ENCODE peak calls at places on chromosomes 2 and 18, in seven cellular contexts. P is OCI-LY7, N is HL-60, M is GM13976, L is colonic mucosa, R is nephron progenitor cell, H is fibroblast of lung. S is an unnamed sample.
A peak's percentile ranks its signal among the peaks of the same experiment; 100 is the strongest.

GRCh38 chr2:37110306-37111212 is 26.2 kb downstream of the GPATCH11 start:
- DNase-seq in N (no peak), P (no peak), R (no peak), H (no peak), L (no peak), M (no peak), S (no peak)

GRCh38 chr2:95309599-95309998 is 12.5 kb downstream of the KCNIP3 start:
- DNase-seq in M (no peak), H (no peak), L (no peak), R (no peak), N (no peak), P (no peak), S (no peak)

GRCh38 chr18:72840109-72840508 is 27.7 kb downstream of the NETO1 start:
- DNase-seq in M (no peak), P (no peak), N (no peak), H (no peak), L (no peak), R (no peak), S (no peak)

GRCh38 chr2:166361351-166362153 is 14.2 kb downstream of the SCN9A start:
- DNase-seq in P (peak; percentile 28), R (no peak), L (no peak), N (no peak), M (no peak), H (peak; percentile 76), S (peak; percentile 51)

GRCh38 chr2:191856111-191856876 is 9.4 kb upstream of the CAVIN2 start:
- DNase-seq in M (no peak), L (no peak), N (no peak), P (no peak), R (no peak), H (no peak), S (no peak)

GRCh38 chr2:151306621-151307020 is 17.2 kb upstream of the NMI start:
- DNase-seq in L (no peak), R (no peak), P (no peak), M (no peak), N (no peak), H (peak; percentile 87), S (peak; percentile 58)

GRCh38 chr2:12824304-12824761 is 107.6 kb downstream of the TRIB2 start:
- DNase-seq in M (no peak), R (peak; percentile 16), P (no peak), H (peak; percentile 38), L (no peak), N (no peak), S (peak; percentile 46)

GRCh38 chr2:58973831-58974281 is 732.7 kb upstream of the FANCL start:
- DNase-seq in N (no peak), P (no peak), L (no peak), H (no peak), M (no peak), R (peak; percentile 12), S (no peak)

GRCh38 chr2:127590386-127591190 is 55.1 kb downstream of the MYO7B start:
- DNase-seq in N (no peak), H (no peak), R (no peak), L (no peak), P (no peak), M (no peak), S (no peak)

GRCh38 chr18:78699516-78699915 is 280.1 kb upstream of the SALL3 start:
- DNase-seq in N (no peak), P (no peak), M (no peak), R (no peak), H (no peak), L (no peak), S (no peak)

GRCh38 chr2:38652431-38653273 is 13.3 kb upstream of the GALM start:
- DNase-seq in N (peak; percentile 27), R (no peak), M (no peak), L (no peak), P (no peak), H (no peak), S (no peak)

GRCh38 chr2:68362069-68362468 is 3.0 kb upstream of the PLEK start:
- DNase-seq in R (peak; percentile 63), H (peak; percentile 70), P (peak; percentile 94), M (peak; percentile 64), L (peak; percentile 73), N (peak; percentile 88), S (peak; percentile 6)

GRCh38 chr2:238682536-238682935 is 165.3 kb upstream of the TWIST2 start:
- DNase-seq in P (no peak), N (no peak), L (no peak), H (no peak), R (no peak), M (no peak), S (no peak)

GRCh38 chr2:203804766-203805484 is 62.6 kb upstream of the CTLA4 start:
- DNase-seq in L (no peak), P (no peak), H (no peak), N (no peak), R (no peak), M (no peak), S (no peak)

GRCh38 chr2:227884511-227884947 is 13.1 kb downstream of the DAW1 start:
- DNase-seq in M (peak; percentile 73), R (peak; percentile 83), H (peak; percentile 72), N (peak; percentile 62), L (peak; percentile 87), P (peak; percentile 48), S (peak; percentile 68)

GRCh38 chr2:227862741-227863588 is 8.5 kb upstream of the DAW1 start:
- DNase-seq in M (no peak), R (no peak), H (peak; percentile 89), P (no peak), L (no peak), N (peak; percentile 31), S (peak; percentile 79)

GRCh38 chr2:159297042-159297707 is 10.7 kb upstream of the WDSUB1 start:
- DNase-seq in M (no peak), N (no peak), L (no peak), P (no peak), R (no peak), H (no peak), S (no peak)

GRCh38 chr2:133194777-133195335 is 373.4 kb downstream of the NCKAP5 start:
- DNase-seq in M (no peak), R (no peak), N (no peak), H (no peak), L (no peak), P (no peak), S (no peak)

GRCh38 chr2:133194068-133194655 is 374.1 kb downstream of the NCKAP5 start:
- DNase-seq in M (no peak), N (no peak), R (no peak), H (peak; percentile 54), L (no peak), P (no peak), S (no peak)

GRCh38 chr2:133197156-133197555 is 371.1 kb downstream of the NCKAP5 start:
- DNase-seq in L (no peak), R (no peak), N (no peak), M (no peak), P (no peak), H (no peak), S (no peak)

GRCh38 chr2:133193544-133193943 is 374.7 kb downstream of the NCKAP5 start:
- DNase-seq in L (no peak), R (no peak), H (no peak), P (no peak), M (no peak), N (no peak), S (no peak)

DNA sequence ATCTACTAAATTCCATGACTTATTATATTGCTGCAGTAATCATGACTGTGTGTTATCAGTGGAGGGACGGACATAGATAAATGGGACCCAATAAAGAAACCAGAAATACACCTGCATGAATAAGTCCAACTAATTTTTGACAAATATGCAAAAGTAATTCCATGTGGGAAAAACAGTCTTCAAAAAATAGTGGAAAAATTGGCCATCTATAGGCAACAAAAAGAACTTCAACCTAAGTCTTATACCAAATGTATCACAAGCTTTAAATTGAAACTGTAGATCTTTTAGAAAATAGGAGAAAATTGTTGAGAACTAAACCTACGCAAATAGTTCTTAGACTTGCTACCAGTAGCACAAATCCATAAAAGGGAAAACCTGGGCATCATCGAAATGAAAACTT is 376.2 kb downstream of the NCKAP5 start:
- DNase-seq in H (no peak), N (no peak), L (no peak), M (no peak), R (no peak), P (no peak), S (no peak)
- TF ChIP-seq CTCF in H (no peak), N (no peak), L (no peak), M (no peak), R (no peak), P (no peak), S (peak; percentile 61)

DNA sequence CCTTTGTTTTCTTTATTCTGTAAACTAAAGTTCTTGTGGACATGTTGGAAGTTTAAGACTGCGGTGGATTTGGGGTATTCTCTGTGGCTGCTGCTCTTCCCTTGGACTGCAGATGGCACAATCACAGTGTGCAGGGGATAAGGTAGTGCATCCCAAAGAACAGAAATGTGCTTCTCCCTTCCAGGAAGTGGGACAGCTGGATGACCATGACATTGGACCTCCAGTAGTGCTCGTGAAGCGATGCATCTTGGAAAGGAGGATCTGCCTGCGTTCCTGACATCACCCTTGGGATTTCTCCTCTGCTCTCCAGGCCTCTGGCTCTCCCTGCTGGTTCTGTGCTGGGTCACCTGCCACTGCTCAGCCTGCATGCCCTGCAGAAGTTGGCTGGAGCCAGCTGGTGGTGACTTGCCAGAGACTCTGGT is 109.9 kb downstream of the SLC4A3 start:
- DNase-seq in L (no peak), R (peak; percentile 18), P (no peak), N (peak; percentile 4), M (no peak), H (peak; percentile 41), S (peak; percentile 20)
- TF ChIP-seq CTCF in L (no peak), R (peak; percentile 49), P (peak; percentile 49), N (no peak), M (peak; percentile 22), H (peak; percentile 54), S (peak; percentile 66)

DNA sequence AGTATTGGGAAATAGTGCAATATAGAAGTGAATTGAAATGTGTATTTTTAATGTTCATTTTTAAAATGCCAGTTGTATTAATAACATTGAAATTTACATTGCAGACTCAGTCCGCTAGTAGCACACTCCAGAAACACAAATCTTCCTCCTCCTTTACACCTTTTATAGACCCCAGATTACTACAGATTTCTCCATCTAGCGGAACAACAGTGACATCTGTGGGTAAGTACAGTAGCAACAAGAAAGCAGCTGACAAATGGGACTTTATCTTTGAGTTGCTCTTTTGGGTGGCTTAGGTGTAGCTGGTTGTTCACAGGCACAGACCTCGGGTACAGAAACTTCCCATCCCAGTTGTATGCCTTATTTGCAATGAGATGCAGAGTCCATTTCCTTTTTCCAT is 118.2 kb upstream of the IL1R2 start:
- DNase-seq in H (peak; percentile 24), M (peak; percentile 30), L (no peak), P (peak; percentile 29), R (no peak), N (no peak), S (peak; percentile 14)
- TF ChIP-seq CTCF in H (no peak), M (no peak), L (no peak), P (peak; percentile 74), R (no peak), N (no peak), S (peak; percentile 46)

GRCh38 chr2:6215053-6215452 is 522.9 kb downstream of the SOX11 start:
- DNase-seq in L (no peak), M (no peak), H (no peak), N (no peak), R (no peak), P (no peak), S (no peak)

GRCh38 chr2:6213056-6213780 is 521.0 kb downstream of the SOX11 start:
- DNase-seq in P (no peak), M (no peak), H (no peak), R (no peak), N (no peak), L (no peak), S (no peak)

GRCh38 chr2:6216234-6216633 is 524.0 kb downstream of the SOX11 start:
- DNase-seq in N (no peak), P (no peak), L (no peak), H (no peak), R (no peak), M (no peak), S (no peak)

GRCh38 chr2:6212516-6212915 is 520.3 kb downstream of the SOX11 start:
- DNase-seq in R (no peak), M (no peak), N (no peak), H (no peak), L (no peak), P (no peak), S (no peak)

GRCh38 chr2:6214471-6214870 is 522.3 kb downstream of the SOX11 start:
- DNase-seq in L (no peak), M (peak; percentile 34), N (no peak), R (no peak), P (peak; percentile 51), H (no peak), S (no peak)
- TF ChIP-seq CTCF in L (no peak), M (no peak), N (no peak), R (no peak), P (peak; percentile 53), H (no peak), S (no peak)